ENCODE peak calls at places on chromosomes 2 and 18, in nine cellular contexts. S, N, F, Y, W, Z, O, G and E are unnamed samples.

GRCh38 chr2:15348028-15348427 is 213.1 kb downstream of the NBAS start:
- DNase-seq in Y (no peak), F (no peak), O (no peak), Z (no peak), N (no peak), G (no peak), W (no peak), S (no peak), E (no peak)

GRCh38 chr2:27216416-27217137 is 592 bp upstream of the CAD start:
- DNase-seq in S (no peak), Y (no peak), G (peak; percentile 46), N (no peak), W (no peak), Z (no peak), O (no peak), F (no peak), E (no peak)

GRCh38 chr2:18077724-18078123 is 199.3 kb downstream of the KCNS3 start:
- DNase-seq in O (no peak), N (no peak), F (no peak), Z (peak; percentile 33), S (peak; percentile 91), Y (no peak), G (no peak), W (no peak), E (no peak)

GRCh38 chr2:99619211-99619610 is 129.4 kb upstream of the REV1 start:
- DNase-seq in G (no peak), S (no peak), Z (no peak), W (no peak), O (no peak), Y (no peak), N (no peak), F (no peak), E (no peak)

GRCh38 chr2:175628243-175628642 is 373.8 kb downstream of the LNPK start:
- DNase-seq in Z (no peak), Y (no peak), G (no peak), O (no peak), N (no peak), W (no peak), F (no peak), S (no peak), E (no peak)

GRCh38 chr2:44719564-44719963 is 221.9 kb upstream of the SIX3 start:
- DNase-seq in Y (no peak), Z (no peak), S (no peak), F (no peak), O (no peak), W (no peak), N (no peak), G (no peak), E (no peak)

GRCh38 chr18:48949606-48950535 is 894 bp downstream of the SMAD7 start:
- DNase-seq in S (peak; percentile 78), F (peak; percentile 55), W (no peak), G (peak; percentile 84), N (no peak), Y (peak; percentile 31), Z (no peak), O (no peak), E (no peak)

GRCh38 chr2:215657844-215658243 is 222.0 kb upstream of the FN1 start:
- DNase-seq in W (no peak), G (no peak), N (no peak), S (peak; percentile 98), Y (no peak), F (no peak), Z (peak; percentile 94), O (no peak), E (no peak)

GRCh38 chr2:142330458-142330857 is 199.6 kb upstream of the LRP1B start:
- DNase-seq in N (no peak), Z (no peak), S (no peak), W (no peak), Y (no peak), G (no peak), O (no peak), F (no peak), E (no peak)

GRCh38 chr2:183172220-183172887 is 48.1 kb downstream of the NUP35 start:
- DNase-seq in G (no peak), Z (no peak), S (no peak), W (no peak), Y (no peak), O (no peak), N (no peak), F (no peak), E (no peak)

GRCh38 chr2:216678098-216678465 is 17.3 kb downstream of the IGFBP5 start:
- DNase-seq in Y (no peak), Z (no peak), G (peak; percentile 79), O (no peak), F (no peak), S (no peak), N (no peak), W (no peak), E (no peak)

GRCh38 chr2:221390846-221391245 is 181.3 kb downstream of the EPHA4 start:
- DNase-seq in O (no peak), Y (no peak), N (no peak), F (no peak), W (no peak), Z (no peak), S (no peak), G (no peak), E (no peak)

GRCh38 chr2:174740718-174741117 is 23.6 kb downstream of the CHRNA1 start:
- DNase-seq in N (no peak), S (no peak), Z (no peak), F (no peak), G (no peak), W (no peak), Y (no peak), O (no peak), E (no peak)

GRCh38 chr2:96633641-96634040 is 4.5 kb downstream of the KANSL3 start:
- DNase-seq in G (no peak), Y (no peak), S (no peak), F (no peak), Z (no peak), W (no peak), N (no peak), O (no peak), E (no peak)

GRCh38 chr2:98188351-98189046 is 101.5 kb downstream of the VWA3B start:
- DNase-seq in Z (peak; percentile 20), F (no peak), Y (no peak), N (no peak), W (no peak), S (no peak), O (no peak), G (no peak), E (no peak)

GRCh38 chr2:124024491-124025348 is at the start of gene CNTNAP5:
- DNase-seq in Z (peak; percentile 5), O (no peak), S (peak; percentile 19), N (peak; percentile 45), W (peak; percentile 67), F (peak; percentile 46), Y (peak; percentile 51), G (no peak), E (peak; percentile 63)

GRCh38 chr2:65397122-65397521 is 35.3 kb downstream of the SPRED2 start:
- DNase-seq in W (no peak), N (no peak), F (no peak), Z (peak; percentile 58), S (peak; percentile 38), Y (no peak), G (no peak), O (no peak), E (no peak)

GRCh38 chr18:47929681-47930085 is 776 bp downstream of the SMAD2 start:
- DNase-seq in N (no peak), Z (peak; percentile 50), W (no peak), Y (no peak), G (no peak), F (no peak), O (no peak), S (peak; percentile 65), E (no peak)

GRCh38 chr18:79971211-79971952 is 6.9 kb downstream of the HSBP1L1 start:
- DNase-seq in Z (no peak), F (no peak), G (peak; percentile 15), W (no peak), S (no peak), N (no peak), Y (no peak), O (no peak), E (no peak)

GRCh38 chr18:3525870-3526420 is 76.0 kb downstream of the TGIF1 start:
- DNase-seq in Z (no peak), Y (no peak), N (no peak), G (no peak), W (no peak), O (no peak), S (peak; percentile 8), F (no peak), E (no peak)

GRCh38 chr2:95278051-95278471 is 3.8 kb downstream of the PROM2 start:
- DNase-seq in F (no peak), G (peak; percentile 80), Z (peak; percentile 37), W (no peak), N (no peak), Y (no peak), S (peak; percentile 68), O (no peak), E (peak; percentile 32)

GRCh38 chr18:68229351-68229750 is 485.6 kb downstream of the TMX3 start:
- DNase-seq in W (no peak), N (no peak), Y (no peak), S (no peak), Z (no peak), O (no peak), F (no peak), G (no peak), E (no peak)

GRCh38 chr18:68316636-68317035 is 398.3 kb downstream of the TMX3 start:
- DNase-seq in O (no peak), N (no peak), Y (no peak), G (no peak), S (peak; percentile 43), F (no peak), W (no peak), Z (peak; percentile 44), E (no peak)

GRCh38 chr2:239297142-239298125 is 103.4 kb downstream of the HDAC4 start:
- DNase-seq in Y (no peak), S (no peak), N (no peak), F (no peak), W (no peak), G (peak; percentile 70), Z (no peak), O (no peak), E (peak; percentile 22)

GRCh38 chr18:37516361-37516853 is 49.2 kb downstream of the CELF4 start:
- DNase-seq in S (no peak), N (no peak), F (no peak), Y (no peak), Z (no peak), O (no peak), G (no peak), W (no peak), E (no peak)

GRCh38 chr2:116094196-116094595 is 1651.8 kb downstream of the DPP10 start:
- DNase-seq in S (no peak), F (no peak), Z (no peak), G (no peak), W (no peak), O (no peak), N (no peak), Y (no peak), E (peak; percentile 28)

GRCh38 chr2:112031473-112031872 is 23.6 kb upstream of the TMEM87B start:
- DNase-seq in S (peak; percentile 39), Z (peak; percentile 43), F (no peak), G (no peak), W (no peak), Y (no peak), O (no peak), N (no peak), E (no peak)

GRCh38 chr2:125125902-125126301 is 1100.8 kb downstream of the CNTNAP5 start:
- DNase-seq in S (no peak), G (no peak), Y (no peak), N (no peak), O (no peak), W (no peak), Z (no peak), F (no peak), E (no peak)

GRCh38 chr2:43019536-43020183 is 206.7 kb downstream of the ZFP36L2 start:
- DNase-seq in S (no peak), N (no peak), W (no peak), Y (no peak), O (no peak), G (peak; percentile 17), F (no peak), Z (no peak), E (no peak)

GRCh38 chr2:96962567-96963203 is 23.7 kb downstream of the FAM178B start:
- DNase-seq in F (no peak), N (no peak), O (peak; percentile 52), G (peak; percentile 71), Y (no peak), W (no peak), S (no peak), Z (no peak), E (no peak)

GRCh38 chr2:170848587-170848986 is 31.9 kb downstream of the GAD1 start:
- DNase-seq in G (no peak), Y (no peak), F (no peak), S (peak; percentile 82), Z (peak; percentile 44), W (no peak), O (no peak), N (no peak), E (no peak)